ENCODE peak calls at places on chromosome 10, in nine cellular contexts. N is amniotic stem cell; F is GF-D8; M is activated CD4-positive, alpha-beta T cell treated with anti-CD3 and anti-CD28 coated beads for 1 hour; T is stimulated activated CD4-positive, alpha-beta T cell treated with anti-CD3 and anti-CD28 coated beads, Interleukin-4, amount 100 ng/mL, for 48 hours; B is stimulated activated CD8-positive, alpha-beta memory T cell treated with anti-CD3 and anti-CD28 coated beads, Interleukin-4, amount 100 ng/mL, for 1 hour; V is esophagus squamous epithelium; U is T-helper 1 cell; Y is endothelial cell. R is an unnamed sample.

GRCh38 chr10:118332948-118333710 is 9.0 kb downstream of the FAM204A start:
- DNase-seq in N (no peak), F (no peak), M (no peak), T (no peak), B (no peak), V (no peak), U (no peak), Y (no peak), R (no peak)

GRCh38 chr10:120945182-120945581 is 94.0 kb downstream of the WDR11 start:
- DNase-seq in N (no peak), F (no peak), M (no peak), T (no peak), B (no peak), V (no peak), U (no peak), Y (no peak), R (no peak)

GRCh38 chr10:44961231-44961571 is 1.6 kb downstream of the RASSF4 start:
- DNase-seq in N (no peak), F (no peak), M (no peak), T (no peak), B (no peak), V (no peak), U (no peak), Y (no peak), R (no peak)

GRCh38 chr10:78307576-78307975 is 273.9 kb downstream of the RPS24 start:
- DNase-seq in N (no peak), F (no peak), M (no peak), T (no peak), B (no peak), V (no peak), U (no peak), Y (no peak), R (no peak)

GRCh38 chr10:70418229-70418628 is 14.3 kb downstream of the EIF4EBP2 start:
- DNase-seq in N (no peak), F (no peak), M (no peak), T (no peak), B (no peak), V (no peak), U (no peak), Y (no peak), R (no peak)

GRCh38 chr10:5606864-5607263 is 59.5 kb downstream of the ASB13 start:
- DNase-seq in N (no peak), F (no peak), M (no peak), T (no peak), B (no peak), V (no peak), U (no peak), Y (no peak), R (no peak)

GRCh38 chr10:132232553-132232949 is 45.8 kb downstream of the DPYSL4 start:
- DNase-seq in N (no peak), F (peak; percentile 92), M (no peak), T (peak; percentile 20), B (no peak), V (no peak), U (no peak), Y (no peak), R (peak; percentile 44)

GRCh38 chr10:117363027-117363426 is 12.2 kb downstream of the PDZD8 start:
- DNase-seq in N (no peak), F (no peak), M (no peak), T (no peak), B (no peak), V (no peak), U (no peak), Y (no peak), R (peak; percentile 53)

GRCh38 chr10:5136468-5137087 is 42.4 kb downstream of the AKR1C3 start:
- DNase-seq in N (no peak), F (no peak), M (no peak), T (no peak), B (no peak), V (no peak), U (no peak), Y (no peak), R (no peak)

GRCh38 chr10:14366760-14367159 is 36.0 kb upstream of the FRMD4A start:
- DNase-seq in N (no peak), F (no peak), M (no peak), T (no peak), B (no peak), V (no peak), U (no peak), Y (no peak), R (no peak)

R was measured in H4.